ENCODE peak calls at places on chromosomes 2 and 18, in ten cellular contexts. W is NCI-H2227 treated with DMSO at 0.1 percent for 48 hours; E is right atrium auricular region; I is stimulated activated effector memory CD8-positive, alpha-beta T cell treated with anti-CD3 and anti-CD28 coated beads, Interleukin-12 subunit alpha, Interleukin-12 subunit beta, amount 100 ng/mL, for 72 hours; O is stromal cell of bone marrow; Z is stimulated activated CD4-positive, alpha-beta T cell treated with anti-CD3 and anti-CD28 coated beads, Interleukin-15, amount 100 ng/mL, for 24 hours; U is Calu3; G is fibroblast of lung; A is ascending aorta; S is dorsolateral prefrontal cortex. P is an unnamed sample.

GRCh38 chr18:12770469-12771219 is 67.8 kb downstream of the PSMG2 start:
- DNase-seq in W (no peak), E (no peak), I (no peak), O (no peak), Z (no peak), U (no peak), G (no peak), A (no peak), S (no peak), P (no peak)

GRCh38 chr2:121144111-121144510 is 140.9 kb downstream of the TFCP2L1 start:
- DNase-seq in W (no peak), E (no peak), I (no peak), O (no peak), Z (no peak), U (no peak), G (no peak), A (no peak), S (no peak), P (no peak)

GRCh38 chr18:34697891-34698290 is 12.2 kb upstream of the DTNA start:
- DNase-seq in W (no peak), E (no peak), I (no peak), O (no peak), Z (no peak), U (no peak), G (no peak), A (no peak), S (no peak), P (peak)

GRCh38 chr2:154692927-154693326 is 5.6 kb upstream of the KCNJ3 start:
- DNase-seq in W (no peak), E (no peak), I (no peak), O (no peak), Z (no peak), U (peak), G (peak), A (no peak), S (no peak), P (no peak)

GRCh38 chr2:11532434-11533055 is 1.3 kb upstream of the GREB1 start:
- DNase-seq in W (no peak), E (no peak), I (no peak), O (peak), Z (no peak), U (no peak), G (peak), A (no peak), S (no peak), P (no peak)

GRCh38 chr18:31828613-31829012 is 67.9 kb upstream of the SLC25A52 start:
- DNase-seq in W (no peak), E (no peak), I (no peak), O (no peak), Z (no peak), U (no peak), G (no peak), A (no peak), S (no peak), P (no peak)

GRCh38 chr2:240459401-240460242 is 24.2 kb downstream of the GPC1 start:
- DNase-seq in W (no peak), E (no peak), I (no peak), O (no peak), Z (peak), U (no peak), G (no peak), A (no peak), S (peak), P (peak)

GRCh38 chr18:79383388-79384056 is 12.2 kb upstream of the NFATC1 start:
- DNase-seq in W (no peak), E (no peak), I (no peak), O (no peak), Z (no peak), U (no peak), G (no peak), A (no peak), S (no peak), P (no peak)

GRCh38 chr2:9280204-9280603 is 73.6 kb downstream of the ASAP2 start:
- DNase-seq in W (no peak), E (no peak), I (no peak), O (no peak), Z (no peak), U (no peak), G (no peak), A (no peak), S (no peak), P (no peak)

GRCh38 chr2:39516347-39517101 is 79.4 kb upstream of the MAP4K3 start:
- DNase-seq in W (no peak), E (no peak), I (no peak), O (no peak), Z (no peak), U (no peak), G (peak), A (no peak), S (peak), P (no peak)

GRCh38 chr2:203527719-203528118 is 7.4 kb downstream of the RAPH1 start:
- DNase-seq in W (no peak), E (no peak), I (no peak), O (no peak), Z (no peak), U (no peak), G (no peak), A (no peak), S (no peak), P (no peak)

GRCh38 chr2:64168756-64169155 is 24.5 kb upstream of the PELI1 start:
- DNase-seq in W (no peak), E (no peak), I (no peak), O (no peak), Z (no peak), U (no peak), G (no peak), A (no peak), S (no peak), P (no peak)

GRCh38 chr18:46437019-46437418 is 220.0 kb downstream of the LOXHD1 start:
- DNase-seq in W (peak), E (peak), I (no peak), O (no peak), Z (no peak), U (no peak), G (no peak), A (no peak), S (no peak), P (no peak)

GRCh38 chr2:38535745-38536506 is 66.8 kb downstream of the HNRNPLL start:
- DNase-seq in W (peak), E (peak), I (peak), O (peak), Z (peak), U (peak), G (peak), A (no peak), S (peak), P (peak)

GRCh38 chr2:208129804-208130712 is at the start of gene CRYGC:
- DNase-seq in W (no peak), E (no peak), I (no peak), O (no peak), Z (no peak), U (no peak), G (no peak), A (no peak), S (no peak), P (no peak)

GRCh38 chr2:222082201-222082600 is 216.6 kb downstream of the PAX3 start:
- DNase-seq in W (no peak), E (no peak), I (no peak), O (no peak), Z (no peak), U (no peak), G (no peak), A (no peak), S (no peak), P (no peak)

GRCh38 chr2:106115250-106115649 is 78.9 kb downstream of the UXS1 start:
- DNase-seq in W (no peak), E (no peak), I (no peak), O (peak), Z (no peak), U (peak), G (peak), A (no peak), S (no peak), P (no peak)

GRCh38 chr18:47574966-47575365 is 323.5 kb upstream of the SKOR2 start:
- DNase-seq in W (no peak), E (no peak), I (no peak), O (no peak), Z (no peak), U (no peak), G (no peak), A (no peak), S (no peak), P (no peak)

GRCh38 chr2:72149556-72150156 is 2.0 kb upstream of the CYP26B1 start:
- DNase-seq in W (no peak), E (peak), I (peak), O (no peak), Z (peak), U (no peak), G (no peak), A (no peak), S (peak), P (peak)

GRCh38 chr2:134458950-134459349 is 205.1 kb downstream of the MGAT5 start:
- DNase-seq in W (no peak), E (no peak), I (no peak), O (no peak), Z (no peak), U (no peak), G (no peak), A (no peak), S (peak), P (no peak)

GRCh38 chr18:28007841-28008240 is 169.1 kb downstream of the CDH2 start:
- DNase-seq in W (no peak), E (no peak), I (no peak), O (no peak), Z (no peak), U (no peak), G (no peak), A (no peak), S (no peak), P (no peak)

GRCh38 chr2:160294339-160294803 is 94.3 kb upstream of the ITGB6 start:
- DNase-seq in W (no peak), E (peak), I (no peak), O (peak), Z (peak), U (no peak), G (peak), A (no peak), S (no peak), P (peak)

GRCh38 chr2:201952212-201952611 is 81.4 kb upstream of the FZD7 start:
- DNase-seq in W (no peak), E (no peak), I (no peak), O (no peak), Z (no peak), U (no peak), G (no peak), A (no peak), S (no peak), P (no peak)

GRCh38 chr2:239378021-239378917 is 22.6 kb downstream of the HDAC4 start:
- DNase-seq in W (no peak), E (no peak), I (no peak), O (no peak), Z (no peak), U (no peak), G (no peak), A (no peak), S (no peak), P (peak)

GRCh38 chr2:134460583-134460998 is 206.7 kb downstream of the MGAT5 start:
- DNase-seq in W (peak), E (no peak), I (no peak), O (peak), Z (peak), U (peak), G (peak), A (no peak), S (peak), P (peak)

GRCh38 chr2:188369365-188369764 is 77.7 kb downstream of the GULP1 start:
- DNase-seq in W (no peak), E (no peak), I (no peak), O (peak), Z (no peak), U (peak), G (peak), A (no peak), S (no peak), P (peak)

P was measured in activated naive CD4-positive, alpha-beta T cell treated with anti-CD3 and anti-CD28 coated beads for 36 hours.